ENCODE peak calls at places on chromosomes 5 and 9, in seven cellular contexts. C is BE2C, A is cardiac fibroblast, Y is tibial artery, I is fibroblast of mammary gland, J is fibroblast of pulmonary artery, O is transverse colon. M is an unnamed sample.

GRCh38 chr5:56358703-56359428 is 125.7 kb upstream of the ANKRD55 start:
- DNase-seq in C (no peak), A (peak; percentile 25), Y (peak; percentile 68), I (peak; percentile 45), J (no peak), O (no peak), M (no peak)

GRCh38 chr5:84715686-84716085 is 331.0 kb upstream of the EDIL3 start:
- DNase-seq in C (no peak), A (no peak), Y (no peak), I (no peak), J (no peak), O (no peak), M (no peak)

GRCh38 chr9:89328064-89328463 is 9.8 kb downstream of the SECISBP2 start:
- DNase-seq in C (no peak), A (no peak), Y (no peak), I (no peak), J (no peak), O (no peak), M (no peak)

GRCh38 chr5:141760753-141761152 is 78.7 kb upstream of the ARAP3 start:
- DNase-seq in C (no peak), A (no peak), Y (no peak), I (no peak), J (no peak), O (no peak), M (no peak)

GRCh38 chr5:109844148-109844547 is 154.4 kb downstream of the MAN2A1 start:
- DNase-seq in C (no peak), A (peak; percentile 36), Y (no peak), I (peak; percentile 31), J (no peak), O (no peak), M (no peak)

GRCh38 chr5:80369521-80369920 is 38.3 kb upstream of the ZFYVE16 start:
- DNase-seq in C (no peak), A (no peak), Y (no peak), I (no peak), J (no peak), O (no peak), M (no peak)

GRCh38 chr5:143987751-143988560 is 176.0 kb downstream of the HMHB1 start:
- DNase-seq in C (no peak), A (no peak), Y (no peak), I (no peak), J (no peak), O (no peak), M (no peak)

GRCh38 chr5:75412111-75412990 is 75.3 kb downstream of the HMGCR start:
- DNase-seq in C (no peak), A (peak; percentile 7), Y (no peak), I (peak; percentile 88), J (no peak), O (no peak), M (no peak)

GRCh38 chr5:463301-463700 is 20.3 kb downstream of the EXOC3 start:
- DNase-seq in C (no peak), A (no peak), Y (no peak), I (no peak), J (no peak), O (no peak), M (no peak)

GRCh38 chr5:65198777-65199120 is 283.0 kb downstream of the ADAMTS6 start:
- DNase-seq in C (no peak), A (peak; percentile 83), Y (no peak), I (peak; percentile 99), J (peak; percentile 96), O (no peak), M (no peak)

GRCh38 chr5:140157032-140157781 is 17.8 kb upstream of the CYSTM1 start:
- DNase-seq in C (peak; percentile 90), A (peak; percentile 84), Y (peak; percentile 90), I (peak; percentile 79), J (peak; percentile 83), O (peak; percentile 92), M (peak; percentile 39)

GRCh38 chr5:161421067-161421466 is 125.5 kb downstream of the GABRB2 start:
- DNase-seq in C (no peak), A (no peak), Y (no peak), I (no peak), J (no peak), O (no peak), M (no peak)

GRCh38 chr5:159316519-159317383 is 13.5 kb downstream of the IL12B start:
- DNase-seq in C (peak; percentile 52), A (peak; percentile 79), Y (no peak), I (peak; percentile 66), J (peak; percentile 83), O (peak; percentile 41), M (no peak)

GRCh38 chr5:159780246-159780645 is 136.0 kb upstream of the ADRA1B start:
- DNase-seq in C (no peak), A (no peak), Y (no peak), I (peak; percentile 75), J (peak; percentile 46), O (no peak), M (no peak)

GRCh38 chr5:176654856-176655255 is 7.6 kb downstream of the TSPAN17 start:
- DNase-seq in C (no peak), A (no peak), Y (no peak), I (no peak), J (no peak), O (no peak), M (no peak)

GRCh38 chr9:16154570-16155078 is 601.8 kb downstream of the CCDC171 start:
- DNase-seq in C (no peak), A (no peak), Y (no peak), I (peak; percentile 35), J (peak; percentile 31), O (peak; percentile 43), M (no peak)

GRCh38 chr5:127648997-127649550 is at the start of gene CTXN3:
- DNase-seq in C (no peak), A (no peak), Y (no peak), I (no peak), J (no peak), O (no peak), M (no peak)

GRCh38 chr5:77987988-77988387 is 211.8 kb upstream of the TBCA start:
- DNase-seq in C (no peak), A (no peak), Y (no peak), I (no peak), J (no peak), O (no peak), M (no peak)

GRCh38 chr5:125277494-125278154 is 531.2 kb upstream of the ZNF608 start:
- DNase-seq in C (no peak), A (peak; percentile 54), Y (no peak), I (peak; percentile 90), J (peak; percentile 85), O (no peak), M (no peak)

GRCh38 chr9:83219924-83220438 is 157.0 kb upstream of the RASEF start:
- DNase-seq in C (no peak), A (no peak), Y (no peak), I (no peak), J (no peak), O (no peak), M (no peak)

GRCh38 chr9:136539427-136540412 is 6.1 kb downstream of the NOTCH1 start:
- DNase-seq in C (no peak), A (peak; percentile 78), Y (peak; percentile 93), I (no peak), J (peak; percentile 72), O (peak; percentile 97), M (peak; percentile 86)

DNA sequence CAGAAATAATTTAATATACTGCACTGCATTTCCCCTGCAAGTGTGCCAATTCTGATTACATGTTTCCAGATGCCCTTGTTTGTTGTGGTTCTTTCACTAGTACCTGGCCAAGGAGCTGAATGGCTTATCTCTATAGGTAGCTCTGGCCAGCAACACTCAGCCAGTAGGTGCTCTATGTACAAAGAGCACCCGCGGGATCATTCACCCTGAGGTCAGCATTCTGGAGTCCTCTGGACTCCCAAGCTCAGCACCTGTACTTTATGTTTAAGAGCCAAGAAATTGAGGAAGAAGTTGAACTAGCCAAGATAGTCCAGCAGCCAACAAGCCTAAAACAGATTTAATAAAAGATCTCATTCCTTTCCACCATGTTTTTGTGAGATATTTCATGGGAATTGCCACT is 242.7 kb upstream of the PAPPA start:
- DNase-seq in C (no peak), A (no peak), Y (no peak), I (no peak), J (no peak), O (no peak), M (no peak)
- TF ChIP-seq CTCF in C (no peak), A (no peak), Y (no peak), I (no peak), J (no peak), O (no peak), M (no peak)

GRCh38 chr5:16741007-16741406 is 124.2 kb upstream of the RETREG1 start:
- DNase-seq in C (no peak), A (peak; percentile 67), Y (no peak), I (peak; percentile 56), J (peak; percentile 69), O (no peak), M (no peak)
- H3K4me3 ChIP-seq in C (no peak overlapping the region), A (no peak overlapping the region), Y (no peak overlapping the region), I (no peak overlapping the region), J (peak overlapping the region; percentile 4), O (no peak overlapping the region), M (no peak overlapping the region)

DNA sequence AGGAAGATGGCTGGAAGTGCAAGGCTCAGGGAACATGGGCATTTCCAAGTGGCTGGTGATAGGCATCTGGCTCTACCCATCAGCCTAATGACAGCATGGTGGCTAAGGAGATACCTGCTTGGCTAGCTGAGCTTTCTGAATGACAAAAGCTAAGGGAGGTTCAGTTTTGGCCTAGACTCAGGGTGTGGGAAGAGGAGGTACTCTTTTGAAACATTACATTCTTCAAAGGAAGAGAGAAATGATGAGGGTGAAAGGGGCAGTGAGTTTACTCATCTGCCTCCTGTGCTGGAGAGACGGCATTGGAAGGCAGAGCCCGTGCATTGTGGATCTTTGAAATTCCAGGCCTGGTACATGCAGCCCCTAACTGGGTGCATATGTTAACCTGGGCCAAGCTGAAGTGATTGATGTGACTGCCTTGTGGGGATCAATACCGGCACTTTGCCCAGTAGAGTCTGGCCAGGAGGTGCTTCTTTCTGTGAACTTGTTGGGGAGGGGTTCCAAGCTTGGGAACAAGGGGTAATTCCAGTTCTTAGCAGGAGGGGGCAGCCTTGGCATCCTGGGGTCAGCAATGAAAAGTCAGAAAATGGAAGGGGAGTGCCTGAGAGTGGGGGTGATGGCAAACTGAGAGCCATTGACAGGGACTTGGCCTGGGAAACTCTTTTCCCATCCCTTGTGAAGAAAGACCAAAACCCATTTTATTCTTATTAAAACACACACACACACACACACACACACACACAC is 108.6 kb downstream of the ACER2 start:
- DNase-seq in C (peak; percentile 25), A (no peak), Y (no peak), I (no peak), J (peak; percentile 10), O (no peak), M (no peak)
- TF ChIP-seq CTCF in C (peak; percentile 45), A (peak; percentile 57), Y (no peak), I (peak; percentile 43), J (peak; percentile 47), O (no peak), M (peak; percentile 66)

GRCh38 chr9:129259373-129259772 is 81.3 kb upstream of the IER5L start:
- DNase-seq in C (no peak), A (no peak), Y (no peak), I (no peak), J (no peak), O (no peak), M (no peak)

GRCh38 chr9:129258823-129259301 is 80.8 kb upstream of the IER5L start:
- DNase-seq in C (no peak), A (no peak), Y (no peak), I (no peak), J (no peak), O (no peak), M (no peak)

GRCh38 chr9:129254566-129255287 is 76.7 kb upstream of the IER5L start:
- DNase-seq in C (peak; percentile 2), A (no peak), Y (no peak), I (no peak), J (no peak), O (no peak), M (no peak)

GRCh38 chr9:129256959-129257713 is 79.1 kb upstream of the IER5L start:
- DNase-seq in C (peak; percentile 2), A (no peak), Y (no peak), I (no peak), J (no peak), O (no peak), M (no peak)

GRCh38 chr9:129258124-129258822 is 80.2 kb upstream of the IER5L start:
- DNase-seq in C (peak; percentile 98), A (peak; percentile 95), Y (peak; percentile 94), I (peak; percentile 86), J (peak; percentile 90), O (peak; percentile 81), M (no peak)
- H3K4me3 ChIP-seq in C (no peak overlapping the region), A (no peak overlapping the region), Y (peak overlapping the region; percentile 39), I (peak overlapping the region; percentile 24), J (peak overlapping the region; percentile 39), O (no peak overlapping the region), M (no peak overlapping the region)